ENCODE peak calls at places on chromosomes 7 and 10, in four cellular contexts. One of them, this sample, is unnamed.

GRCh38 chr7:47420117-47420780 is 161.7 kb downstream of the TNS3 start:
- DNase-seq in tibial nerve: no peak
- DNase-seq in gastrocnemius medialis: no peak
- DNase-seq in stomach: no peak
- DNase-seq in this sample: no peak

GRCh38 chr10:6299234-6299633 is 96.5 kb downstream of the PFKFB3 start:
- DNase-seq in stomach: peak; percentile 75
- DNase-seq in gastrocnemius medialis: no peak
- DNase-seq in tibial nerve: no peak
- DNase-seq in this sample: no peak

GRCh38 chr10:17562572-17562971 is 54.6 kb downstream of the HACD1 start:
- DNase-seq in stomach: no peak
- DNase-seq in tibial nerve: no peak
- DNase-seq in gastrocnemius medialis: peak; percentile 44
- DNase-seq in this sample: no peak

GRCh38 chr7:46153583-46153950 is 232.5 kb upstream of the IGFBP3 start:
- DNase-seq in tibial nerve: no peak
- DNase-seq in gastrocnemius medialis: no peak
- DNase-seq in stomach: no peak
- DNase-seq in this sample: no peak

GRCh38 chr7:140656548-140657515 is 15.9 kb upstream of the ADCK2 start:
- DNase-seq in stomach: peak; percentile 80
- DNase-seq in gastrocnemius medialis: no peak
- DNase-seq in tibial nerve: no peak
- DNase-seq in this sample: no peak

GRCh38 chr7:139620676-139621344 is 97.3 kb downstream of the CLEC2L start:
- DNase-seq in gastrocnemius medialis: no peak
- DNase-seq in tibial nerve: peak; percentile 15
- DNase-seq in stomach: peak; percentile 44
- DNase-seq in this sample: no peak

GRCh38 chr7:133742709-133743538 is 384.2 kb upstream of the LRGUK start:
- DNase-seq in gastrocnemius medialis: no peak
- DNase-seq in tibial nerve: peak; percentile 6
- DNase-seq in stomach: no peak
- DNase-seq in this sample: no peak

GRCh38 chr10:103890194-103890658 is 27.8 kb downstream of the STN1 start:
- DNase-seq in tibial nerve: no peak
- DNase-seq in stomach: peak; percentile 76
- DNase-seq in gastrocnemius medialis: no peak
- DNase-seq in this sample: no peak

GRCh38 chr7:33862946-33863814 is 42.2 kb upstream of the BMPER start:
- DNase-seq in stomach: no peak
- DNase-seq in tibial nerve: peak; percentile 42
- DNase-seq in gastrocnemius medialis: peak; percentile 35
- DNase-seq in this sample: no peak

DNA sequence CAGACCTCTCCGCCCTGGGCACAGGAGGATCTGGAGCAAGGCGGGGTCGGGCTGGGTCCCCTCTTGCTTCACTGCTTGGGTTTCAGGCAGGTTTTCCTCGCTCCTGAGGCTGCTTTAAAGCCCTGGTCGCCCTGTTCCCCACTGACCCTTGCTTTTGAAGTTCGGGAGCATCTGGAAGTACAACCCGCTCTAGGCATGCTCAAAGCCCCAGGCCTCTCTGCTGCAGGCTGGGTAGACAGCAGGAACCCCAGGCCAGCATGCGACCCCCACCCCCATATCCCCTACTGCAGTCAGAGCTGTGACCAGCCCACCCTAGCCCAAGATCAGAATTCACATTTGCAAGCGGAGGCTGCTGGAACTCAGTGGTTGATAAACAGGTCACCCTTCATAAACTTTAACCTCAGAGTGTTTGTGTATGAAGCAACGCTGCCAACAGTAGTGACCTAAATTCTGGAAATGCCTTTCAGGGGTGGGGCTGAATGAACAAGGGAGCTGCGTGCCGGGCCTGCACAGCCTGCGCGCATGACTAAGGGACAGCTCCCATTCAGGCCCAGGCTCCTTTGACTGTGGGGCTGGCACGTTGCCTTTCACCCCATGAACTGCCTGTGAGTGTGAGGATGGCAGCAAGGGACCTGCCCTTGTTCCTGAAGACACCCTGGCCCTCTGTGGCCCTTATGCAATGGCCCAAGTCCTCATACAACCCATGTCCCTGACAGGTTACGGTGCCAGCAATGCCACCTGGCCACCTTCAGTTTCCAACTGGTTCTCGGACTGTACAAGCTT is 52.5 kb downstream of the PROSER2 start:
- DNase-seq in gastrocnemius medialis: peak; percentile 74
- DNase-seq in tibial nerve: peak; percentile 72
- DNase-seq in stomach: peak; percentile 96
- DNase-seq in this sample: peak; percentile 70
- TF ChIP-seq POLR2A in gastrocnemius medialis: no peak
- TF ChIP-seq POLR2A in tibial nerve: no peak
- TF ChIP-seq POLR2A in stomach: no peak
- TF ChIP-seq POLR2A in this sample: no peak

GRCh38 chr7:42222119-42222518 is 14.9 kb downstream of the GLI3 start:
- DNase-seq in gastrocnemius medialis: no peak
- DNase-seq in tibial nerve: no peak
- DNase-seq in stomach: no peak
- DNase-seq in this sample: no peak
- H3K4me3 ChIP-seq in gastrocnemius medialis: no peak overlapping the region
- H3K4me3 ChIP-seq in tibial nerve: no peak overlapping the region
- H3K4me3 ChIP-seq in stomach: no peak overlapping the region
- H3K4me3 ChIP-seq in this sample: no peak overlapping the region

GRCh38 chr10:28503114-28503513 is 29.8 kb upstream of the WAC start:
- DNase-seq in stomach: peak; percentile 71
- DNase-seq in tibial nerve: no peak
- DNase-seq in gastrocnemius medialis: no peak
- DNase-seq in this sample: no peak
- TF ChIP-seq POLR2A in stomach: no peak
- TF ChIP-seq POLR2A in tibial nerve: no peak
- TF ChIP-seq POLR2A in gastrocnemius medialis: no peak
- TF ChIP-seq POLR2A in this sample: no peak

GRCh38 chr10:13003004-13003403 is 1.5 kb upstream of the CCDC3 start:
- DNase-seq in stomach: no peak
- DNase-seq in gastrocnemius medialis: no peak
- DNase-seq in tibial nerve: no peak
- DNase-seq in this sample: no peak

GRCh38 chr10:13001887-13002212 is 337 bp upstream of the CCDC3 start:
- DNase-seq in gastrocnemius medialis: no peak
- DNase-seq in tibial nerve: no peak
- DNase-seq in stomach: no peak
- DNase-seq in this sample: no peak

GRCh38 chr10:13001041-13001886 is at the start of gene CCDC3:
- DNase-seq in gastrocnemius medialis: no peak
- DNase-seq in tibial nerve: no peak
- DNase-seq in stomach: no peak
- DNase-seq in this sample: no peak

GRCh38 chr10:13003781-13004180 is 2.3 kb upstream of the CCDC3 start:
- DNase-seq in tibial nerve: no peak
- DNase-seq in gastrocnemius medialis: no peak
- DNase-seq in stomach: no peak
- DNase-seq in this sample: no peak

DNA sequence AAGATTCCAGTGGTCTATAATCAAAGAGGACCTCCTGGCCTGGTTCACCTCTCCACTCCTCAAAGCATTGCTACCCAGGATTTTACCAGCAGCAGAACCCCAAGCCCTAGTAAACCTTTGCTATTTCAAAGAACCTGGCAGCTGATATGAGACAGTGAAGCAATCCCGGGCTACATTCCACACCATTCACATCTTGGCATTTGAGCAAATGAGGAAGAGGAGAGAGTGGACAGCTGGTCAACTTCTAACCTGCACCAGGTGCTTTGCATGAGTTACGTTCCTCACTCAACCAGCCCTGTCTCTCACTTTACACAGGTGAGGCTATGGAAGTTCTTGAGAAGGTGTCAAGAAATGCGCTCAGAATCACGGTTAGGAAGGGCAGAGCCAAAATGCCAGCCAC is 1.1 kb downstream of the CCDC3 start:
- DNase-seq in stomach: no peak
- DNase-seq in tibial nerve: peak; percentile 17
- DNase-seq in gastrocnemius medialis: no peak
- DNase-seq in this sample: no peak
- H3K4me3 ChIP-seq in stomach: peak overlapping the region; percentile 46
- H3K4me3 ChIP-seq in tibial nerve: peak overlapping the region; percentile 34
- H3K4me3 ChIP-seq in gastrocnemius medialis: peak overlapping the region; percentile 39
- H3K4me3 ChIP-seq in this sample: peak overlapping the region; percentile 40

GRCh38 chr7:155543926-155544325 is 2.4 kb downstream of the CNPY1 start:
- DNase-seq in stomach: no peak
- DNase-seq in gastrocnemius medialis: no peak
- DNase-seq in tibial nerve: no peak
- DNase-seq in this sample: no peak

GRCh38 chr7:155545348-155545747 is 1.0 kb downstream of the CNPY1 start:
- DNase-seq in stomach: no peak
- DNase-seq in gastrocnemius medialis: no peak
- DNase-seq in tibial nerve: no peak
- DNase-seq in this sample: no peak

GRCh38 chr7:155549226-155549625 is 2.9 kb upstream of the CNPY1 start:
- DNase-seq in gastrocnemius medialis: no peak
- DNase-seq in stomach: no peak
- DNase-seq in tibial nerve: no peak
- DNase-seq in this sample: no peak

GRCh38 chr7:155544485-155544884 is 1.9 kb downstream of the CNPY1 start:
- DNase-seq in stomach: no peak
- DNase-seq in gastrocnemius medialis: no peak
- DNase-seq in tibial nerve: no peak
- DNase-seq in this sample: no peak

GRCh38 chr7:155547161-155547791 is 917 bp upstream of the CNPY1 start:
- DNase-seq in tibial nerve: no peak
- DNase-seq in stomach: no peak
- DNase-seq in gastrocnemius medialis: no peak
- DNase-seq in this sample: no peak
- TF ChIP-seq POLR2A in tibial nerve: no peak
- TF ChIP-seq POLR2A in stomach: no peak
- TF ChIP-seq POLR2A in gastrocnemius medialis: no peak
- TF ChIP-seq POLR2A in this sample: no peak

GRCh38 chr10:76779163-76779820 is 858.3 kb downstream of the KCNMA1 start:
- DNase-seq in stomach: no peak
- DNase-seq in tibial nerve: no peak
- DNase-seq in gastrocnemius medialis: no peak
- DNase-seq in this sample: no peak
- H3K4me3 ChIP-seq in stomach: no peak overlapping the region
- H3K4me3 ChIP-seq in tibial nerve: no peak overlapping the region
- H3K4me3 ChIP-seq in gastrocnemius medialis: no peak overlapping the region
- H3K4me3 ChIP-seq in this sample: no peak overlapping the region

DNA sequence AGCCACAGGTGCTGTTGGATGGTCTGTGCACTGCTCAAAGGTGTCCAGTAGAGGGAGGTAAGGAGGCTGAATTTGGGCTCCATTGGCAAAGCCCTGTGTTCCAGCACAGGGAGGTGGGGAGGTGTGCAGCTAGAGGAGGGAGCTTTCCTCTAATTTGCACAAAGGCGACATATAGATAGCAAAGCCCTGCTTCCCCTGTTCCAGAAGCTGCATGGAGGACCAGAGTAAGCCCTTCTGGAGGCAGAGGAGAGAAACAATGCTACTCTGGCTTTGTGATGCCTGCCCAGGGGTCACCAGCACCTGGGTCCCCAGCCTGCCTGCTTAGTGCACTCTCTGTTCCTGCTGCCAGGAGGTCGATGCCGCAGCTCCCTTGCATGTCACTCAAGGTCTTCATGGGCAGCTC is 3.4 kb upstream of the ARHGAP22 start:
- DNase-seq in tibial nerve: no peak
- DNase-seq in gastrocnemius medialis: no peak
- DNase-seq in stomach: peak; percentile 32
- DNase-seq in this sample: no peak
- TF ChIP-seq POLR2A in tibial nerve: no peak
- TF ChIP-seq POLR2A in gastrocnemius medialis: no peak
- TF ChIP-seq POLR2A in stomach: no peak
- TF ChIP-seq POLR2A in this sample: no peak

DNA sequence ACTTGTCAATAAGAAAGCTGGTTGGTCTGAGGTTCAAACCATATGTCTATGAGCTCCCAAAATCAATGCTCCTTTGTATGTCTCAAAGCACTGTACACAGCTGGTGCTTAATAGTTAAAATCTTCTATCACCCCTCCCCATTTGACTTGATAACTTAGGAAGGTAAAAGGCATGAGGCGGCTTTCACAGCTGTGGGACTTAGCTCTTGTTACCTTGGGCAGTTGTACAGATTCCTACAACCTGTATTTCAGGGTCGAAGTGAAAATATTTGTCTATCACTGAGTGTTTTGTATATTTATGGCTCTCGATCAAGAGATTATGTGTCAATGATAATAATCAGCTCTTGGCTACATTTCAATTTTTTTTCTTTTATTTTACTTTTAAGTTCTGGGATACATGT is 992 bp upstream of the KIFBP start:
- DNase-seq in stomach: no peak
- DNase-seq in tibial nerve: no peak
- DNase-seq in gastrocnemius medialis: no peak
- DNase-seq in this sample: no peak
- H3K4me3 ChIP-seq in stomach: no peak overlapping the region
- H3K4me3 ChIP-seq in tibial nerve: no peak overlapping the region
- H3K4me3 ChIP-seq in gastrocnemius medialis: no peak overlapping the region
- H3K4me3 ChIP-seq in this sample: peak overlapping the region; percentile 96

DNA sequence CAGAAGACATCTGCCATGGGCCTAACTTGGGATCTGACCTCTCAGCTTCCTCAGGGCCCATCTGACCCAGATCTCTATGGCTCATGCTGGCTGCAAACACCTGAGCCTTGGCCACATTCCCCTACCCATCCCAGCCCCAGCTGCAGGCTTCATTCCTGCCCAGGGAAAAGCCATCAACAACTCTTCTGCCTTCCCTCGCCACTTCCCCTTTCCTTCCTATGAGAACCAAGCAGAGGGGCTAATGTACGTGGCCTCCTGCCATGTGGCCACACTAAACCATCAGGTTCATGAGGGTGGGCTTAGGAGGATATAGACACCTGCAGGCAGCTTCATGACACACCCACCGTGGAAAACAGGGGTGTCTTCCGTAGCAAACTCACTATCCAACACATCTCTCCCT is 312.2 kb downstream of the GALNT17 start:
- DNase-seq in tibial nerve: no peak
- DNase-seq in gastrocnemius medialis: no peak
- DNase-seq in stomach: no peak
- DNase-seq in this sample: no peak
- TF ChIP-seq POLR2A in tibial nerve: no peak
- TF ChIP-seq POLR2A in gastrocnemius medialis: no peak
- TF ChIP-seq POLR2A in stomach: no peak
- TF ChIP-seq POLR2A in this sample: no peak